ENCODE peak calls at places on chromosomes 7 and 10, in five cellular contexts. N is endothelial cell of umbilical vein; F is colonic mucosa; P is astrocyte; T is CD8-positive, alpha-beta T cell. D is an unnamed sample. For H3K4me1, the result is how much of the 10 kb centered on the place peaks cover.

GRCh38 chr7:24718431-24718831 is 38.8 kb downstream of the GSDME start:
- DNase-seq in F (no peak), N (no peak), P (no peak), T (no peak), D (no peak)

GRCh38 chr10:119383174-119383856 is 159.2 kb downstream of the RGS10 start:
- DNase-seq in P (no peak), F (no peak), T (no peak), N (no peak), D (no peak)

GRCh38 chr10:118940386-118940785 is 89.1 kb upstream of the NANOS1 start:
- DNase-seq in P (peak), F (no peak), T (no peak), N (no peak), D (no peak)

GRCh38 chr7:35704261-35704660 is 9.3 kb upstream of the HERPUD2 start:
- DNase-seq in F (no peak), P (no peak), N (no peak), T (no peak), D (no peak)

GRCh38 chr10:35355971-35356724 is 19.8 kb downstream of the CCNY start:
- DNase-seq in T (no peak), P (peak), F (no peak), N (no peak), D (no peak)

GRCh38 chr10:79246209-79246581 is 101.1 kb upstream of the PPIF start:
- DNase-seq in T (no peak), N (peak), F (no peak), P (no peak), D (no peak)

GRCh38 chr7:109964780-109965179 is 1126.1 kb upstream of the LRRN3 start:
- DNase-seq in P (no peak), T (no peak), N (no peak), F (no peak), D (no peak)

GRCh38 chr10:44261710-44262455 is 123.0 kb downstream of the CXCL12 start:
- DNase-seq in F (peak), T (no peak), N (no peak), P (peak), D (no peak)

GRCh38 chr10:72088879-72089585 is 681 bp upstream of the SPOCK2 start:
- DNase-seq in T (peak), F (no peak), N (no peak), P (no peak), D (no peak)

GRCh38 chr10:129341131-129341530 is 125.9 kb upstream of the MGMT start:
- DNase-seq in N (no peak), T (no peak), P (no peak), F (no peak), D (no peak)

GRCh38 chr10:6141296-6142151 is 52.7 kb downstream of the RBM17 start:
- DNase-seq in T (no peak), N (no peak), F (no peak), P (peak), D (no peak)

GRCh38 chr10:6140965-6141295 is 52.1 kb downstream of the RBM17 start:
- DNase-seq in P (no peak), T (no peak), F (no peak), N (no peak), D (no peak)

GRCh38 chr10:6139470-6139869 is 50.6 kb downstream of the RBM17 start:
- DNase-seq in F (no peak), P (no peak), N (no peak), T (no peak), D (no peak)

GRCh38 chr10:6138456-6138855 is 49.6 kb downstream of the RBM17 start:
- DNase-seq in N (no peak), P (no peak), T (no peak), F (no peak), D (no peak)

GRCh38 chr10:6140141-6140841 is 51.5 kb downstream of the RBM17 start:
- DNase-seq in T (no peak), N (no peak), P (no peak), F (peak), D (no peak)
- H3K4me3 ChIP-seq in T (no peak), N (no peak), P (no peak), F (no peak), D (no peak)

DNA sequence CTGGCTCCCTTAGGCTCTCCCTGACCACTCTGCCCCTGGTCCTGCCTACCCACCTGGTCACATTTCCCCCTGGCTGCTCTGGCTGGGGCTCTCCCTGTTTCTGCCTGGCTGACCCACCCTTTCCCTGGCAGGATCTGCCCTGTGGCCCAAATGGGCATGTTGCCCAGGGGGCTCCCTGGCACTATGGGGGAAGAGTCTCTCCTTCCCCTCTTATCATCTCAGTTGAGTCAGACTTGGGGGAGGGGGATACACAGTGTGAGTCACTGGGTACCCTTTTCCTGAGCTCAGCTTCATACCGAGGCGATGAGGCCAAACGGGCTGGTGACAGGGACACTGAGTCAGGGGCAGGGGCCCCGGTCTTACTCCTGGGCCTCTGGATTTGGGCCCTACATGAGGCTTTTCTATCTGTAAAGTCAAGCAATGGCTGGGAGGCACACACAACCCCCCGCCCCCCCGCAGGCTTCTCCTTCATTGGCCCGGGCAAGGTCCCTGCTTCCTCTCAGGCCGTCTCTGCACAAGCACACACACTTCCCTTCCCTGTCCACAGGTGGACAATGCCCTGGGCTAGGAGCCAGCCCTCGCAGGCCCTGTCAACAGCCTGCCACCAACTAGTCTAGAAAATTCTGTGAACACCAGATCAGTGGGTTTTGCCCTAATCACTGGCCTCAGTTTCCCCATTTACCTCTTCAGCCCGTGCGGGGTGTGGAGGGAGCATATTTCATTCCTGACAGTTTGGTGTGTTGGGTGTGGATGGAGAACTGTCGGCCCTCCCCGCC is 627 bp upstream of the FLNC start:
- DNase-seq in N (peak), P (peak), F (no peak), T (no peak), D (peak)
- H3K4me1 ChIP-seq in N (under half), P (half or more), F (under half), T (under half), D (under half)

DNA sequence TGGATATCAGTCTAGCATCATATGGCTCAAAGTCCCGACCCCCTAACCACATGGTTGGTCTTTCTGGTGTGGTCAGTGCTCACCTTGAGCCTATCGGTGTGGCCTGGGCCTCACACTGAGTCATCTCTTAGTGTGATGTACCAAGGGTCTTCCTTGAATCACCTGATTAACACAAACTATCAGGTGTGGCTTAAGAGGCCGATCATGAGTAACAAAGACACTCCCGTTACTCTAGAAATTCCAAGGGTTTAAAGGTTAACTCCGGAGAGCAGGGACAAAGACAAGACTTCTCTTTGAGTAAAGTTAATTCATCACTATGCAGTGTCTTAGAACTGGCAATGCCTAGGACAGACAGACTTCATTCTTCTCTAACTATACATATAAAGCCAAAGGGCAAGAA is 52.3 kb upstream of the ARMC3 start:
- DNase-seq in N (no peak), F (no peak), P (no peak), T (no peak), D (peak)
- TF ChIP-seq CTCF in N (no peak), F (no peak), P (no peak), T (no peak), D (no peak)

GRCh38 chr7:77458786-77459185 is 42.6 kb upstream of the GSAP start:
- DNase-seq in T (no peak), F (no peak), P (no peak), N (no peak), D (peak)
- H3K4me3 ChIP-seq in T (no peak), F (no peak), P (no peak), N (no peak), D (no peak)